ENCODE peak calls at places on chromosomes 6 and 20, in four cellular contexts. One of them, this sample, is unnamed. For H3K9me1, the result is how much of the 10 kb centered on the place peaks cover.

GRCh38 chr6:24855389-24856245 is 56.9 kb upstream of the ARMH2 start:
- DNase-seq in IMR-90: peak
- DNase-seq in endothelial cell of umbilical vein: peak
- DNase-seq in K562: peak
- DNase-seq in this sample: no peak

GRCh38 chr6:81613606-81614005 is 138.9 kb downstream of the TENT5A start:
- DNase-seq in IMR-90: peak
- DNase-seq in endothelial cell of umbilical vein: peak
- DNase-seq in K562: no peak
- DNase-seq in this sample: no peak

GRCh38 chr20:37533154-37533715 is 5.6 kb upstream of the BLCAP start:
- DNase-seq in IMR-90: no peak
- DNase-seq in endothelial cell of umbilical vein: peak
- DNase-seq in K562: no peak
- DNase-seq in this sample: no peak

GRCh38 chr6:158722176-158722729 is 72.4 kb downstream of the SYTL3 start:
- DNase-seq in IMR-90: no peak
- DNase-seq in endothelial cell of umbilical vein: no peak
- DNase-seq in K562: no peak
- DNase-seq in this sample: no peak

GRCh38 chr20:56945057-56945456 is 316.0 kb downstream of the TFAP2C start:
- DNase-seq in IMR-90: no peak
- DNase-seq in endothelial cell of umbilical vein: no peak
- DNase-seq in K562: no peak
- DNase-seq in this sample: no peak

GRCh38 chr6:97133071-97133470 is 149.9 kb downstream of the MMS22L start:
- DNase-seq in IMR-90: no peak
- DNase-seq in endothelial cell of umbilical vein: no peak
- DNase-seq in K562: peak
- DNase-seq in this sample: no peak

GRCh38 chr6:17225767-17226166 is 55.4 kb upstream of the RBM24 start:
- DNase-seq in IMR-90: no peak
- DNase-seq in endothelial cell of umbilical vein: no peak
- DNase-seq in K562: no peak
- DNase-seq in this sample: no peak

GRCh38 chr20:40279390-40279789 is 409.6 kb downstream of the MAFB start:
- DNase-seq in IMR-90: peak
- DNase-seq in endothelial cell of umbilical vein: peak
- DNase-seq in K562: no peak
- DNase-seq in this sample: peak

GRCh38 chr6:3489032-3489757 is 32.3 kb upstream of the SLC22A23 start:
- DNase-seq in IMR-90: peak
- DNase-seq in endothelial cell of umbilical vein: peak
- DNase-seq in K562: no peak
- DNase-seq in this sample: no peak

GRCh38 chr6:140893432-140893831 is 1239.3 kb upstream of the GJE1 start:
- DNase-seq in IMR-90: no peak
- DNase-seq in endothelial cell of umbilical vein: no peak
- DNase-seq in K562: no peak
- DNase-seq in this sample: no peak

GRCh38 chr20:22568872-22569344 is 15.5 kb downstream of the FOXA2 start:
- DNase-seq in IMR-90: no peak
- DNase-seq in endothelial cell of umbilical vein: no peak
- DNase-seq in K562: no peak
- DNase-seq in this sample: no peak

GRCh38 chr6:3616565-3617176 is 134.8 kb downstream of the PXDC1 start:
- DNase-seq in IMR-90: no peak
- DNase-seq in endothelial cell of umbilical vein: no peak
- DNase-seq in K562: no peak
- DNase-seq in this sample: no peak

GRCh38 chr6:43673444-43674063 is 14.0 kb downstream of the MRPS18A start:
- DNase-seq in IMR-90: peak
- DNase-seq in endothelial cell of umbilical vein: no peak
- DNase-seq in K562: no peak
- DNase-seq in this sample: no peak

GRCh38 chr6:73969982-73970960 is 274.3 kb downstream of the CD109 start:
- DNase-seq in IMR-90: peak
- DNase-seq in endothelial cell of umbilical vein: peak
- DNase-seq in K562: peak
- DNase-seq in this sample: no peak

GRCh38 chr6:23446394-23447001 is 679.5 kb upstream of the NRSN1 start:
- DNase-seq in IMR-90: peak
- DNase-seq in endothelial cell of umbilical vein: peak
- DNase-seq in K562: no peak
- DNase-seq in this sample: no peak

GRCh38 chr6:112443666-112444065 is 96.5 kb downstream of the RFPL4B start:
- DNase-seq in IMR-90: peak
- DNase-seq in endothelial cell of umbilical vein: no peak
- DNase-seq in K562: no peak
- DNase-seq in this sample: no peak

GRCh38 chr6:106659859-106660258 is 30.5 kb downstream of the QRSL1 start:
- DNase-seq in IMR-90: no peak
- DNase-seq in endothelial cell of umbilical vein: no peak
- DNase-seq in K562: no peak
- DNase-seq in this sample: no peak

GRCh38 chr20:47973519-47974233 is 188.4 kb upstream of the SULF2 start:
- DNase-seq in IMR-90: no peak
- DNase-seq in endothelial cell of umbilical vein: peak
- DNase-seq in K562: no peak
- DNase-seq in this sample: no peak

GRCh38 chr20:38975539-38976120 is 13.5 kb downstream of the DHX35 start:
- DNase-seq in IMR-90: peak
- DNase-seq in endothelial cell of umbilical vein: no peak
- DNase-seq in K562: peak
- DNase-seq in this sample: no peak
- H3K9me1 ChIP-seq in IMR-90: under half
- H3K9me1 ChIP-seq in endothelial cell of umbilical vein: under half
- H3K9me1 ChIP-seq in K562: under half
- H3K9me1 ChIP-seq in this sample: under half

GRCh38 chr20:25481235-25481917 is 73.9 kb downstream of the GINS1 start:
- DNase-seq in IMR-90: no peak
- DNase-seq in endothelial cell of umbilical vein: no peak
- DNase-seq in K562: no peak
- DNase-seq in this sample: no peak
- H3K9me1 ChIP-seq in IMR-90: under half
- H3K9me1 ChIP-seq in endothelial cell of umbilical vein: under half
- H3K9me1 ChIP-seq in K562: under half
- H3K9me1 ChIP-seq in this sample: under half

GRCh38 chr6:137334094-137334493 is 114.9 kb upstream of the IFNGR1 start:
- DNase-seq in IMR-90: no peak
- DNase-seq in endothelial cell of umbilical vein: no peak
- DNase-seq in K562: no peak
- DNase-seq in this sample: no peak

GRCh38 chr6:137334884-137335283 is 115.7 kb upstream of the IFNGR1 start:
- DNase-seq in IMR-90: no peak
- DNase-seq in endothelial cell of umbilical vein: no peak
- DNase-seq in K562: no peak
- DNase-seq in this sample: no peak

GRCh38 chr6:137341721-137342195 is 122.6 kb upstream of the IFNGR1 start:
- DNase-seq in IMR-90: no peak
- DNase-seq in endothelial cell of umbilical vein: no peak
- DNase-seq in K562: no peak
- DNase-seq in this sample: no peak

GRCh38 chr6:137342607-137343186 is 123.5 kb upstream of the IFNGR1 start:
- DNase-seq in IMR-90: no peak
- DNase-seq in endothelial cell of umbilical vein: no peak
- DNase-seq in K562: no peak
- DNase-seq in this sample: no peak

GRCh38 chr6:137339929-137340559 is 120.9 kb upstream of the IFNGR1 start:
- DNase-seq in IMR-90: no peak
- DNase-seq in endothelial cell of umbilical vein: no peak
- DNase-seq in K562: no peak
- DNase-seq in this sample: no peak
- H3K9me1 ChIP-seq in IMR-90: under half
- H3K9me1 ChIP-seq in endothelial cell of umbilical vein: under half
- H3K9me1 ChIP-seq in K562: under half
- H3K9me1 ChIP-seq in this sample: under half

GRCh38 chr20:754904-755303 is 13.4 kb downstream of the SLC52A3 start:
- DNase-seq in IMR-90: no peak
- DNase-seq in endothelial cell of umbilical vein: no peak
- DNase-seq in K562: no peak
- DNase-seq in this sample: no peak
- H3K9me1 ChIP-seq in IMR-90: under half
- H3K9me1 ChIP-seq in endothelial cell of umbilical vein: under half
- H3K9me1 ChIP-seq in K562: under half
- H3K9me1 ChIP-seq in this sample: under half

DNA sequence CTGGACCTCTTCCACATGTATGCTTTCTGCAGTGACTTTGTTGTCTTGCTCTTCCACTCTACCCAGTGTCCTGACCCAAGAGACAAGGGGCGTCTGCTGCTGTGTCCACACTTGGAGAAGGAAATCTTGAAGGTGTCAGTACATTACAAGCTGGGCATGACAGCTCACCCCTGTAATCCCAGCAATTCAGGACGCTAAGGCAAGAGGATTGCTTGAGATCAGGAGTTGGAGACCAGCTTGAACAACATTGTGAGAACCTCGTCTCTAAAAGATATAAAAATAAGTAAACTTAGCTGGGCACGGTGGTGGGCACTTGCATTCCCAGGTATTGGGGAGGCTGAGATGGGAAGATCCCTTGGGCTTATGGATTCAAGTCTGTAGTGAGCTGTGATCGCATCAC is 5.8 kb upstream of the HLA-B start:
- DNase-seq in IMR-90: no peak
- DNase-seq in endothelial cell of umbilical vein: no peak
- DNase-seq in K562: no peak
- DNase-seq in this sample: no peak
- H3K9me1 ChIP-seq in IMR-90: under half
- H3K9me1 ChIP-seq in endothelial cell of umbilical vein: under half
- H3K9me1 ChIP-seq in K562: under half
- H3K9me1 ChIP-seq in this sample: under half

DNA sequence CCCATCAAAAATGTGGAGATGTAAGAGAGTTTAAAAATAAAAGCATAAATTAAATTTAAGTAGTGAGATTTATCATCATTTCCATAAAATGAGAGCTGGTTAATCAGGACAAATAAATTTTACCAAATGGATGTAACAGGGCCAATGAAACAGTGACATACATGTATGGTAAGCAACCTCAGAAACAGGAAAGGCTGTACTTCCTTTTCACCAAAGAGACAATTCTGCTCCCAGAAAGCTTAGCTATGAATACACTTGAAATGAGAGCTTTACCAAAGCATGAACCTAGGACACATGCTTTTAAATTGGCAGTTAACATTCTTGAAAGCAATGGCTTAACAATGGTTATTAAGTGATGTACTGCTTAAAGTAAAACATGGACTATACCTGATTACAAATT is 12.1 kb upstream of the UBE2J1 start:
- DNase-seq in IMR-90: no peak
- DNase-seq in endothelial cell of umbilical vein: peak
- DNase-seq in K562: no peak
- DNase-seq in this sample: no peak
- H3K9me1 ChIP-seq in IMR-90: under half
- H3K9me1 ChIP-seq in endothelial cell of umbilical vein: under half
- H3K9me1 ChIP-seq in K562: under half
- H3K9me1 ChIP-seq in this sample: under half

GRCh38 chr6:21987501-21987957 is 309.3 kb downstream of the PRL start:
- DNase-seq in IMR-90: peak
- DNase-seq in endothelial cell of umbilical vein: peak
- DNase-seq in K562: peak
- DNase-seq in this sample: no peak
- H3K9me1 ChIP-seq in IMR-90: under half
- H3K9me1 ChIP-seq in endothelial cell of umbilical vein: under half
- H3K9me1 ChIP-seq in K562: under half
- H3K9me1 ChIP-seq in this sample: under half

This sample was measured in keratinocyte.